ENCODE peak calls at places on chromosomes 3 and 15, in eight cellular contexts. R is breast epithelium, Q is prostate gland, Z is mucosa of descending colon, X is sigmoid colon, S is PC-3, U is ovary, D is IMR-90. C is an unnamed sample. For H3K4me1, the result is how much of the 10 kb centered on the place peaks cover.

GRCh38 chr15:84961114-84961452 is 20.6 kb upstream of the PDE8A start:
- DNase-seq in R (no peak), Q (no peak), Z (no peak), X (no peak), S (peak), U (no peak), D (peak), C (no peak)

GRCh38 chr15:62262305-62262941 is 97.3 kb upstream of the C2CD4B start:
- DNase-seq in R (no peak), Q (no peak), Z (no peak), X (no peak), S (no peak), U (no peak), D (peak), C (no peak)

GRCh38 chr3:19073341-19074105 is 74.8 kb upstream of the KCNH8 start:
- DNase-seq in R (no peak), Q (no peak), Z (no peak), X (no peak), S (no peak), U (no peak), D (no peak), C (no peak)

GRCh38 chr15:96322401-96323249 is 7.9 kb upstream of the NR2F2 start:
- DNase-seq in R (no peak), Q (no peak), Z (peak), X (peak), S (peak), U (peak), D (no peak), C (no peak)

GRCh38 chr3:88807471-88808090 is 299.8 kb upstream of the EPHA3 start:
- DNase-seq in R (no peak), Q (no peak), Z (no peak), X (no peak), S (peak), U (no peak), D (peak), C (no peak)

GRCh38 chr3:25454411-25454927 is 26.4 kb downstream of the RARB start:
- DNase-seq in R (no peak), Q (no peak), Z (no peak), X (no peak), S (peak), U (no peak), D (no peak), C (no peak)

GRCh38 chr3:118742760-118743159 is 291.9 kb downstream of the IGSF11 start:
- DNase-seq in R (no peak), Q (no peak), Z (no peak), X (no peak), S (no peak), U (no peak), D (no peak), C (no peak)

GRCh38 chr15:42921049-42921731 is 612 bp upstream of the TTBK2 start:
- DNase-seq in R (peak), Q (peak), Z (peak), X (peak), S (no peak), U (no peak), D (peak), C (peak)

GRCh38 chr15:80242132-80242769 is 9.8 kb downstream of the CTXND1 start:
- DNase-seq in R (no peak), Q (no peak), Z (no peak), X (no peak), S (peak), U (no peak), D (peak), C (no peak)

GRCh38 chr3:14519406-14519805 is 20.7 kb downstream of the GRIP2 start:
- DNase-seq in R (no peak), Q (no peak), Z (no peak), X (peak), S (no peak), U (no peak), D (no peak), C (no peak)

GRCh38 chr3:42179110-42179725 is 86.8 kb downstream of the CCK start:
- DNase-seq in R (peak), Q (no peak), Z (peak), X (peak), S (peak), U (peak), D (peak), C (peak)

GRCh38 chr15:36221992-36222391 is 357.4 kb upstream of the CDIN1 start:
- DNase-seq in R (no peak), Q (no peak), Z (no peak), X (no peak), S (no peak), U (no peak), D (no peak), C (no peak)

GRCh38 chr15:87752250-87752951 is 504.1 kb downstream of the NTRK3 start:
- DNase-seq in R (no peak), Q (no peak), Z (no peak), X (no peak), S (peak), U (no peak), D (peak), C (no peak)

GRCh38 chr3:113200351-113200750 is 11.0 kb upstream of the BOC start:
- DNase-seq in R (no peak), Q (no peak), Z (no peak), X (no peak), S (no peak), U (no peak), D (no peak), C (no peak)

GRCh38 chr3:66812126-66812525 is 186.0 kb upstream of the KBTBD8 start:
- DNase-seq in R (no peak), Q (no peak), Z (no peak), X (no peak), S (no peak), U (no peak), D (peak), C (no peak)

GRCh38 chr15:63833246-63833696 is 477 bp downstream of the HERC1 start:
- DNase-seq in R (no peak), Q (peak), Z (peak), X (peak), S (peak), U (peak), D (peak), C (no peak)

GRCh38 chr3:196979545-196979944 is 10.9 kb upstream of the PIGZ start:
- DNase-seq in R (no peak), Q (no peak), Z (no peak), X (no peak), S (no peak), U (peak), D (peak), C (no peak)

GRCh38 chr15:68411276-68411675 is 20.7 kb downstream of the ITGA11 start:
- DNase-seq in R (peak), Q (no peak), Z (no peak), X (no peak), S (no peak), U (peak), D (no peak), C (no peak)

GRCh38 chr3:85930718-85931117 is 971.9 kb downstream of the CADM2 start:
- DNase-seq in R (no peak), Q (no peak), Z (no peak), X (no peak), S (no peak), U (no peak), D (no peak), C (no peak)

GRCh38 chr3:48974076-48974864 is 15.8 kb upstream of the P4HTM start:
- DNase-seq in R (no peak), Q (no peak), Z (no peak), X (no peak), S (no peak), U (no peak), D (no peak), C (no peak)

GRCh38 chr3:117661636-117662095 is 952.1 kb downstream of the TUSC7 start:
- DNase-seq in R (no peak), Q (no peak), Z (no peak), X (no peak), S (no peak), U (no peak), D (peak), C (no peak)

GRCh38 chr3:43770426-43771103 is 79.8 kb downstream of the ABHD5 start:
- DNase-seq in R (no peak), Q (no peak), Z (peak), X (peak), S (peak), U (peak), D (no peak), C (peak)

GRCh38 chr3:143313598-143314188 is 194.1 kb downstream of the CHST2 start:
- DNase-seq in R (no peak), Q (no peak), Z (no peak), X (no peak), S (no peak), U (no peak), D (no peak), C (no peak)

DNA sequence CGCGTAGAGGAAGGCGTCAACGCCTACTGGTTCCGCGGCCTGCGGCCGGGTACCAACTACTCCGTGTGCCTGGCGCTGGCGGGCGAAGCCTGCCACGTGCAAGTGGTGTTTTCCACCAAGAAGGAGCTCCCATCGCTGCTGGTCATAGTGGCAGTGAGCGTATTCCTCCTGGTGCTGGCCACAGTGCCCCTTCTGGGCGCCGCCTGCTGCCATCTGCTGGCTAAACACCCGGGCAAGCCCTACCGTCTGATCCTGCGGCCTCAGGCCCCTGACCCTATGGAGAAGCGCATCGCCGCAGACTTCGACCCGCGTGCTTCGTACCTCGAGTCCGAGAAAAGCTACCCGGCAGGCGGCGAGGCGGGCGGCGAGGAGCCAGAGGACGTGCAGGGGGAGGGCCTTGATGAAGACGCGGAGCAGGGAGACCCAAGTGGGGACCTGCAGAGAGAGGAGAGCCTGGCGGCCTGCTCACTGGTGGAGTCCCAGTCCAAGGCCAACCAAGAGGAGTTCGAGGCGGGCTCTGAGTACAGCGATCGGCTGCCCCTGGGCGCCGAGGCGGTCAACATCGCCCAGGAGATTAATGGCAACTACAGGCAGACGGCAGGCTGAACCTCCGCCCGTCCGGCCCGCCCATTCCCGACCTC is 4.1 kb downstream of the ISLR2 start:
- DNase-seq in R (no peak), Q (no peak), Z (peak), X (peak), S (no peak), U (peak), D (peak), C (no peak)
- TF ChIP-seq CTCF in R (no peak), Q (peak), Z (peak), X (peak), S (peak), U (no peak), D (peak), C (peak)

GRCh38 chr3:22474706-22475470 is 723.9 kb upstream of the ZNF385D start:
- DNase-seq in R (no peak), Q (no peak), Z (no peak), X (no peak), S (peak), U (no peak), D (no peak), C (no peak)
- H3K4me3 ChIP-seq in R (no peak), Q (no peak), Z (no peak), X (no peak), S (peak), U (no peak), D (no peak), C (no peak)

GRCh38 chr3:16523778-16524177 is 10.3 kb upstream of the RFTN1 start:
- DNase-seq in R (no peak), Q (no peak), Z (no peak), X (no peak), S (no peak), U (no peak), D (peak), C (no peak)
- H3K4me1 ChIP-seq in R (under half), Q (under half), Z (under half), X (under half), S (under half), U (under half), D (under half), C (under half)

GRCh38 chr3:52880474-52880873 is 16.9 kb downstream of the STIMATE start:
- DNase-seq in R (no peak), Q (no peak), Z (no peak), X (no peak), S (no peak), U (no peak), D (no peak), C (no peak)

GRCh38 chr3:52879581-52879980 is 17.8 kb downstream of the STIMATE start:
- DNase-seq in R (no peak), Q (no peak), Z (no peak), X (no peak), S (no peak), U (no peak), D (no peak), C (no peak)

GRCh38 chr3:52877085-52877484 is 20.3 kb downstream of the STIMATE start:
- DNase-seq in R (no peak), Q (no peak), Z (no peak), X (no peak), S (no peak), U (no peak), D (no peak), C (no peak)

GRCh38 chr3:52880047-52880446 is 17.3 kb downstream of the STIMATE start:
- DNase-seq in R (no peak), Q (no peak), Z (no peak), X (no peak), S (no peak), U (no peak), D (no peak), C (no peak)

GRCh38 chr3:52879090-52879489 is 18.3 kb downstream of the STIMATE start:
- DNase-seq in R (no peak), Q (no peak), Z (no peak), X (no peak), S (no peak), U (no peak), D (no peak), C (no peak)
- TF ChIP-seq CTCF in R (no peak), Q (no peak), Z (no peak), X (no peak), S (no peak), U (no peak), D (no peak), C (no peak)

DNA sequence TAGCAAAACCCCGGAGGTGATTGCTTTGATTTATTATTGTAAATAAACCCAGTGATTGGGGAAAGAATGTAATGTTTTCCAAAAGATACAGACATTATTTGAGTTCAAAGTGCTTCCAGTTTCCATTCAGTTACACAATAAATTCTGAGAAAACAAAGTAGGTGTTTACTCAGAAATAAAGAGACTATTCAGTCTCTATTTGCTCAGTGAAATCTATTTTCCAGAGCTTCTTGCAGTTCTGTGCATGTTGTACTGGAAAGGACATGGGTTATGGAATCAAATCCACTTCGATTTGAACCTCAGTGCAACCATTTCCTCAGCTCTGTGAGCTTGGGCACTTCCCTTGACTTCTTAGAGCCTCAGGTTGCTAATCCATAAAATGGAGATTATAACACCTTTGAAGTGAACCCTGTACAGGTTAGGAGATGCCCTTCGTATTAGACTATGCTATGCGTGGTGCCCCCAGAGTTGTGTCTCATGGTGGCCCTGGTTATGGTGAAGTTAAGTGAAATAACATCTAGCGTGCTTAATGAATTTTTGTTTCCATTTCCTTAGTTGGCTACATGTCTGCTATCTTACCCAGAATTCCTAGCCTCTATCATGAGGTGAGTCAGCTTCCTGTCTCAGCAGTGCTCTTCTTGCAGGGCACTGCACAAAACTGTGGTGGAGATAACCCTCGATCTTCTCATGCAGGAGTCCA is 97.8 kb downstream of the RPL39L start:
- DNase-seq in R (no peak), Q (no peak), Z (no peak), X (no peak), S (no peak), U (no peak), D (peak), C (no peak)
- H3K4me3 ChIP-seq in R (no peak), Q (no peak), Z (no peak), X (no peak), S (no peak), U (no peak), D (no peak), C (no peak)

GRCh38 chr3:45079715-45080114 is 53.6 kb downstream of the CLEC3B start:
- DNase-seq in R (no peak), Q (no peak), Z (no peak), X (no peak), S (no peak), U (no peak), D (no peak), C (no peak)

GRCh38 chr3:45080824-45081223 is 54.7 kb downstream of the CLEC3B start:
- DNase-seq in R (no peak), Q (no peak), Z (no peak), X (no peak), S (no peak), U (no peak), D (no peak), C (no peak)

GRCh38 chr3:45071075-45071474 is 45.0 kb downstream of the CLEC3B start:
- DNase-seq in R (no peak), Q (no peak), Z (no peak), X (no peak), S (no peak), U (no peak), D (no peak), C (no peak)

GRCh38 chr3:45078910-45079522 is 52.9 kb downstream of the CLEC3B start:
- DNase-seq in R (no peak), Q (no peak), Z (peak), X (no peak), S (peak), U (no peak), D (peak), C (no peak)

DNA sequence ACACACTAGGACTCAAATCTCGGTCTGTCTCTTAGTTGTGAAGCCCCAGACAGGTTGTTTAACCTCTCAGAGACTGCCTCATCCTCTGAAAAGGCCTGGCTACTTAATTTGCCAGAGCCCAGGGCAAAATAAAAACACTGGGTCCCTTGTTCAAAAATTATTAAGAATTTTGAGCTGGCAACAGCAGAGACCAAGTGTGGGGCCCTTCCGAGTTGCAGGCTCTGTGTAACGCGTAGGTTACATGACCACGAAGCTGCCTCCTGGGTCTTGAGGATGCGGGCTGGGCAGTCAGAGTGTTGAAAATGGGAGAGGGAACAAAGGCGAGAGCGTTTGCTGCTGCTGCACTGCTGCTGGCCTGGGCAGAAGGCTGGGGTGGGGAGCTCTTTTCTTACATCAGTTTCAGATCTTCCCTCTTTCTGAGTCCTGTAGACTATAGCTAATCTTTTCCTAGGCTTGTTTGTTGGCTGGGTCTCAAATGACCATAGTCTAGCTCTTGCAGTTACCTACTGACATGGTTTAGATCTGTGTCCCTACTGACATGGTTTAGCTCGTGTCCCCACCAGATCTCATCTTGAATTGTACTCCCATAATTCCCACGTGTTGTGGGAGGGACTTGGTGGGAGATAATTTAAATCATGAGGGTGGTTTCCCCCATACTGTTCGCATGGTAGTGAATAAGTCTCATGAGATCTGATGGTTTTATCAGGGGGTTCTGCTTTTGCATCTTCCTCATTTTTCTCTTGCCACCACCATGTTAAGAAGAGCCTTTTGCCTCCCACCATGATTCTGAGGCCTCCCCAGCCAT is 49.9 kb downstream of the CLEC3B start:
- DNase-seq in R (no peak), Q (no peak), Z (no peak), X (no peak), S (no peak), U (no peak), D (no peak), C (no peak)
- H3K4me1 ChIP-seq in R (under half), Q (under half), Z (under half), X (under half), S (under half), U (under half), D (under half), C (under half)

DNA sequence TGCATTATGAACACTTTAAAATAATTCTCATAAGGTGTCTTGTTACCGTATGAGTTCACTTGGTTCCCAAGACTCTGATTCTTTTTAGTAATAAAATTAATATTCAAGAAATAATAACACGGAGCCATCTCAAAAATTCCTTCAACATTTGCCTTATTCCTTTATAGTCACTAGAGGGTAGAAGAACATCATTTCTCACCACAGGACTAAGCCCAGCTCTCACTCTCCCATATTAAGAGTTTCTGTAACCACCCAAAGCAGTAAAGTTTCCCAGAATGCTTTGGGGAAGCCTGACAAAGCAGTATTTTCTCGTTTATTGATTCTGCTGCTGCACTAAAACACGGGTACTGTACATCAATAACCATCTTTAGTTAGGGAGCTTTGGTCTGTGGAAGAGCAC is 114.9 kb downstream of the MCTP2 start:
- DNase-seq in R (no peak), Q (no peak), Z (no peak), X (no peak), S (peak), U (no peak), D (peak), C (no peak)
- TF ChIP-seq CTCF in R (no peak), Q (peak), Z (no peak), X (no peak), S (no peak), U (no peak), D (no peak), C (no peak)

DNA sequence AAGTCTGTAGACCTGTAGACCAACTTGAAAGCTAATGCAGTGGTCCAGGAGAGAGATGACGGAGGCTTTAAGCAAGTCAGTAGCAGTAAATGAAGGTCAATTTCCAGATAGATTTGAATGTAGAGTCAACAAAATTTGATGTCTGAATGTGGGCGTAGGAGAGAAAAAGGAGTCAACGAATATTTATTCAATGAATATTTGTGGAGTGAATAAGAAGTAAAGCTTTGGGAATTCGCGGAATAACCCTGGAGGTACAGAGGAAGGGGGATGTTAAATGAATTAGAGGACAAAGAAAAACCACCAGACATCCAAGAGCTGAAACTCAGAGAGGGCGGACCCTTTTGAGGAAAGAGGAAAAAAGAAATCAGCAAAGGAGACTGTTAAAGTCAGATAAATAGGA is 4.4 kb upstream of the PLOD2 start:
- DNase-seq in R (no peak), Q (no peak), Z (no peak), X (no peak), S (peak), U (no peak), D (peak), C (no peak)
- H3K4me3 ChIP-seq in R (no peak), Q (no peak), Z (peak), X (no peak), S (peak), U (no peak), D (peak), C (peak)